ENCODE peak calls at places on chromosomes 13 and 19, in five cellular contexts. Z is CD4-positive, alpha-beta memory T cell; O is upper lobe of left lung; V is CD8-positive, alpha-beta T cell; D is PC-3. N is an unnamed sample. For H3K27me3, the result is how much of the 10 kb centered on the place peaks cover.

GRCh38 chr19:53019684-53020083 is 6.0 kb downstream of the ERVV-1 start:
- DNase-seq in Z (peak), O (no peak), D (no peak), V (no peak), N (no peak)

GRCh38 chr19:13181747-13182388 is 31.7 kb downstream of the IER2 start:
- DNase-seq in V (peak), O (no peak), Z (no peak), D (peak), N (peak)

GRCh38 chr19:44696939-44697669 is 1.8 kb upstream of the CEACAM16 start:
- DNase-seq in Z (no peak), D (no peak), V (no peak), O (peak), N (no peak)

GRCh38 chr13:113582841-113583631 is 1.5 kb upstream of the TFDP1 start:
- DNase-seq in O (peak), D (no peak), V (no peak), Z (no peak), N (peak)

GRCh38 chr13:114108141-114108761 is 24.2 kb downstream of the RASA3 start:
- DNase-seq in D (no peak), O (no peak), V (peak), Z (no peak), N (peak)

GRCh38 chr19:37964109-37964508 is 57.1 kb downstream of the SIPA1L3 start:
- DNase-seq in D (no peak), O (no peak), Z (no peak), V (no peak), N (no peak)

GRCh38 chr19:11164879-11165406 is 9.4 kb upstream of the SPC24 start:
- DNase-seq in V (no peak), Z (no peak), O (no peak), D (no peak), N (peak)

GRCh38 chr13:74134777-74135305 is 637 bp upstream of the KLF12 start:
- DNase-seq in Z (peak), V (peak), O (peak), D (peak), N (peak)

GRCh38 chr19:15640294-15640903 is at the start of gene CYP4F3:
- DNase-seq in O (peak), Z (no peak), V (no peak), D (peak), N (peak)

GRCh38 chr19:3573162-3573857 is 566 bp downstream of the HMG20B start:
- DNase-seq in O (peak), D (no peak), Z (no peak), V (no peak), N (peak)

GRCh38 chr13:50627111-50627510 is 216.4 kb downstream of the DLEU7 start:
- DNase-seq in D (no peak), O (no peak), V (no peak), Z (no peak), N (no peak)

GRCh38 chr13:102055116-102055515 is 346.7 kb downstream of the FGF14 start:
- DNase-seq in O (no peak), D (no peak), V (no peak), Z (no peak), N (no peak)

GRCh38 chr13:109778102-109778542 is 8.3 kb downstream of the IRS2 start:
- DNase-seq in D (peak), V (no peak), O (no peak), Z (peak), N (no peak)

GRCh38 chr19:10338940-10339339 is 484 bp downstream of the ICAM3 start:
- DNase-seq in V (no peak), Z (no peak), D (no peak), O (no peak), N (no peak)

DNA sequence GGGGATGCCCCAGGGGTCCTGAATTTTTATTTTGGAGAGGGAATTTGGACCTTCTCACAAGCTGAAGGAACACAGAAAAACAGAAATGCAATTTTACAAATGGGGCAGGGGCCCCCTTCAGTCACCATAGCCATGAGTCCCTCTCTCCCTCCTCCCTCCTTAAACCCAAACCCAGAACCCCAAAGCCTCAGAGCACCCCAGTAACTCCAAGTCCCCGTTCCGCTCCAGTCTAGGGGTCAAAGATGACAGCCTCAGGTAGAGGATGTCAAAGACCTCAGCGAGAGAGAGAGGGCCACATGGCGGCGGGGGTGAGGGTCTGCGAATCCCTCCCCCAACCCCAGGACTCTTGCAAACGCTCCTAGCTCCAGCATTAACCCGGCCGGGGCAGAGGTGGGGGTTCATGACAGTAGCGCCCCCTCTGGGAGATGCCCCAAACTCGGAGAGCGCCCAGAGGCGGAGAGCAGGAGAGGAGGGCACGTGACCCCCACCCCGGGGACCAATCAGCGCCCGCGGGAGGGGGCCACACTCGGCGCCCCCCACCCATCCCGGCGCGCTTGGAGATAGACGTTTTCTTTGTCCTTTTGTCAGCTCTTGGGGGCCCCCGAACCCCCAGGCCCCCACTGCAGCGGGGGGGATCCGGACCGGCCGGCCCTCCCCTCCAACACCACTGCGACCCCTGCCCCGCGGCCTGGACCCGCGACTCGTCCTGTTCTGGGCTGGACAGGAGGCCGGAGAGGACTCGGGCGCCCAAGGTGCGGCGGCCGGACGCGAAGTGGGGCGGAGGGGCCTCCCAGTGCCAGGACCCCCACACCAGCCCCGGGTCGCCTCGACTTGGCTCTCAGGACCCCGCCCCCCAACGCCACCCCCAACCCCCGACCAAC is 20.8 kb upstream of the SEMA6B start:
- DNase-seq in O (peak), Z (no peak), V (no peak), D (no peak), N (no peak)
- H3K27ac ChIP-seq in O (no peak), Z (no peak), V (no peak), D (no peak), N (no peak)

DNA sequence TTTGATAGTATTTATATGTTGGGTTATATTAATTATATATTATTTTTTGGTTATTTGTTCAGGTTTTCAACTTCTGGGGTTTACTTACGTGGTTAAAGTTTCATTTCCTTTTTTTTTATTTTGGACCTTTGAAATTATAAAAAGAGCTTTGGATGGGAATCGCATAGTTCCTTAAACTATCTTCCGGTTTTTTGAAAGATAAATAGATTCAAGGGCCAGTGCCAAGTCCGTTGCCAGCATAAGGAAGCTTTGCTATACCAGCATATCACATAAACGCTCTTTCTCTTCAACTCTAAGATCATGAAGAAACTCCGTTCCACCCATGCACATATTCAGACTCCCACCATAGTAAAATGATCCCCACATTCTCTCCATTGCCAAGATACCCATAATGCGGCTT is 7.4 kb upstream of the OXGR1 start:
- DNase-seq in O (no peak), Z (no peak), V (no peak), D (no peak), N (no peak)
- H3K27me3 ChIP-seq in O (under half), Z (under half), V (under half), D (under half), N (under half)

GRCh38 chr13:99991013-99991805 is 9.6 kb downstream of the ZIC2 start:
- DNase-seq in V (no peak), O (peak), Z (no peak), D (no peak), N (no peak)

GRCh38 chr13:99992376-99992775 is 10.8 kb downstream of the ZIC2 start:
- DNase-seq in Z (no peak), V (no peak), D (no peak), O (no peak), N (no peak)

GRCh38 chr13:99990045-99990977 is 8.7 kb downstream of the ZIC2 start:
- DNase-seq in D (no peak), V (no peak), Z (no peak), O (peak), N (no peak)

GRCh38 chr13:99992912-99993311 is 11.3 kb downstream of the ZIC2 start:
- DNase-seq in D (no peak), V (no peak), Z (no peak), O (no peak), N (no peak)

GRCh38 chr13:99991806-99992242 is 10.2 kb downstream of the ZIC2 start:
- DNase-seq in O (peak), D (no peak), V (no peak), Z (no peak), N (no peak)
- H3K27ac ChIP-seq in O (no peak), D (no peak), V (no peak), Z (no peak), N (no peak)

GRCh38 chr19:47421244-47421786 is 2.0 kb upstream of the MEIS3 start:
- DNase-seq in V (no peak), D (no peak), Z (no peak), O (peak), N (no peak)

GRCh38 chr19:47423203-47423882 is 4.0 kb upstream of the MEIS3 start:
- DNase-seq in V (no peak), Z (no peak), O (peak), D (no peak), N (no peak)

GRCh38 chr19:47419789-47420188 is 462 bp upstream of the MEIS3 start:
- DNase-seq in Z (no peak), O (peak), V (no peak), D (no peak), N (no peak)

GRCh38 chr19:47421844-47422395 is 2.6 kb upstream of the MEIS3 start:
- DNase-seq in O (peak), V (no peak), D (no peak), Z (no peak), N (no peak)

DNA sequence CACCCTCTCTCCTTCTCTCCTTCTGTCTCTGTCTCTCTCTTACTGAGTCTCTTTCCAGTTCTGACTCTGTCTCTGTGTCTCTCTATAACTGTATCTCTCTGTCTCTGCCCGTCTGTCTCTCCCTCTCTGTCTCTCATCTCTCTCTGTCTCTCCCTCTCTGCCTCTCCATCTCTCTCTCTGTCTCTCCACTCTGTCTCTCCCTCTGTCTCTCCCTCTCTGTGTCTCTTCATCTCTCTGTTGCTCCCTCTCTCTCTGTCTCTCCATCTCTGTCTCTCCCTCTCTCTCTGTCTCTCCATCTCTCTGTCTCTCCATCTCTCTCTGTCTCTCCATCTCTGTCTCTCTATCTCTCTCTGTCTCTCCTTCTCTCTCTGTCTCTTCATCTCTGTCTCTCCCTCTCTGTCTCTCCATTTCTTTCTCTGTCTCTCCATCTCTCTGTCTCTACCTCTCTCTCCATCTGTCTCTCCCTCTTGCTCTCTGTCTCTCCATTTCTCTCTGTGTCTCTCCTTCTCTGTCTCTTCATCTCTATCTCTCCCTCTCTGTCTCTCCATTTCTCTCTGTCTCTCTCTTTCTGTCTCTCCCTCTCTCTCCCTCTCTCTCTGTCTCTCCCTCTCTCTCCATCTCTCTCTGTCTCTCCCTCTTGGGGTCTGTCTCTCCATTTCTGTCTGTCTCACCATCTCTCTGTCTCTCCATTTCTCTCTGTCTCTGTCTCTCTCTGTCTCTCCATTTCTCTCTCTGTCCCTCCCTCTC is 3.3 kb upstream of the MEIS3 start:
- DNase-seq in O (no peak), Z (no peak), V (no peak), D (no peak), N (no peak)
- H3K27me3 ChIP-seq in O (under half), Z (half or more), V (half or more), D (half or more), N (half or more)

GRCh38 chr13:110916671-110917142 is 1.8 kb upstream of the ANKRD10 start:
- DNase-seq in V (no peak), Z (no peak), O (no peak), D (no peak), N (no peak)
- H3K27ac ChIP-seq in V (no peak), Z (no peak), O (peak), D (no peak), N (peak)

DNA sequence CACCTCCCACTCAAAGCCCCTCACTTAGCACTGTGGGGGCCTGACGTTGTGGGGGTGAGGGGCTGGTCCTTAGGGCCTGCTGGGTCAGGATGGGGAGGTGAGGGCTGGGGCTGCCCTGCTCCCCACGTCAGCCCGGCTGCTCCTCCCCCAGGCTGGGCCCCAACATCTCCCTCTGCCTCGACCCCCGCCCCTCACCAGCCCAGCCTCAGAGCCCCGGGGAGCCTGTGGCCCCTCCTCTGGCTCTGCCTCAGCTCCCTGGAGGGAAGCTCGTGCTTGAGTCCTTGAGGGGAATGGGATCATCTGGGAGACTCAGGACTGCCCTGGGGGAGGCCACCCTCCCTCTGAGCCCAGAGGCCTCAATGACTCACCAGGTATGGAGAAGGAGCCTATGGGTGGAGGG is 6.8 kb downstream of the LILRA4 start:
- DNase-seq in D (no peak), Z (no peak), V (no peak), O (no peak), N (no peak)
- H3K27me3 ChIP-seq in D (under half), Z (under half), V (under half), O (under half), N (under half)

N was measured in lower lobe of right lung.